ENCODE peak calls at places on chromosomes 12 and 14, in four cellular contexts. One of them, this sample, is unnamed.

GRCh38 chr14:68316078-68316868 is 476.6 kb downstream of the ZFP36L1 start:
- DNase-seq in HCT116: no peak
- DNase-seq in GM12878: no peak
- DNase-seq in neural progenitor cell: no peak
- DNase-seq in this sample: no peak

GRCh38 chr14:41817626-41818025 is 210.9 kb downstream of the LRFN5 start:
- DNase-seq in HCT116: no peak
- DNase-seq in GM12878: no peak
- DNase-seq in neural progenitor cell: no peak
- DNase-seq in this sample: no peak

GRCh38 chr14:104567141-104567956 is 12.2 kb upstream of the C14orf180 start:
- DNase-seq in HCT116: no peak
- DNase-seq in GM12878: no peak
- DNase-seq in neural progenitor cell: no peak
- DNase-seq in this sample: no peak

GRCh38 chr14:71803539-71804260 is 128.5 kb upstream of the RGS6 start:
- DNase-seq in HCT116: peak; percentile 88
- DNase-seq in GM12878: no peak
- DNase-seq in neural progenitor cell: no peak
- DNase-seq in this sample: peak; percentile 97

GRCh38 chr12:9701380-9702154 is 31.3 kb downstream of the CLECL1 start:
- DNase-seq in HCT116: no peak
- DNase-seq in GM12878: no peak
- DNase-seq in neural progenitor cell: no peak
- DNase-seq in this sample: no peak

GRCh38 chr12:49893753-49894752 is 9.6 kb downstream of the FAIM2 start:
- DNase-seq in HCT116: peak; percentile 7
- DNase-seq in GM12878: no peak
- DNase-seq in neural progenitor cell: no peak
- DNase-seq in this sample: peak; percentile 73

GRCh38 chr14:103091041-103091882 is 3.3 kb upstream of the EXOC3L4 start:
- DNase-seq in HCT116: no peak
- DNase-seq in GM12878: no peak
- DNase-seq in neural progenitor cell: peak; percentile 84
- DNase-seq in this sample: peak; percentile 85

GRCh38 chr12:46798648-46799047 is 27.1 kb downstream of the SLC38A4 start:
- DNase-seq in HCT116: no peak
- DNase-seq in GM12878: no peak
- DNase-seq in neural progenitor cell: no peak
- DNase-seq in this sample: no peak

GRCh38 chr12:6699989-6700645 is 498 bp downstream of the PIANP start:
- DNase-seq in HCT116: no peak
- DNase-seq in GM12878: no peak
- DNase-seq in neural progenitor cell: peak; percentile 74
- DNase-seq in this sample: no peak

GRCh38 chr12:72234871-72235270 is 37.3 kb upstream of the TRHDE start:
- DNase-seq in HCT116: no peak
- DNase-seq in GM12878: no peak
- DNase-seq in neural progenitor cell: no peak
- DNase-seq in this sample: no peak

GRCh38 chr14:96987771-96988170 is 190.6 kb downstream of the VRK1 start:
- DNase-seq in HCT116: no peak
- DNase-seq in GM12878: no peak
- DNase-seq in neural progenitor cell: no peak
- DNase-seq in this sample: no peak

GRCh38 chr14:87013583-87013982 is 979.4 kb downstream of the GALC start:
- DNase-seq in HCT116: no peak
- DNase-seq in GM12878: no peak
- DNase-seq in neural progenitor cell: no peak
- DNase-seq in this sample: no peak

GRCh38 chr12:14995583-14996425 is 23.0 kb downstream of the PDE6H start:
- DNase-seq in HCT116: peak; percentile 63
- DNase-seq in GM12878: peak; percentile 34
- DNase-seq in neural progenitor cell: peak; percentile 63
- DNase-seq in this sample: peak; percentile 68

GRCh38 chr12:56326533-56326932 is 7.3 kb downstream of the PAN2 start:
- DNase-seq in HCT116: no peak
- DNase-seq in GM12878: no peak
- DNase-seq in neural progenitor cell: no peak
- DNase-seq in this sample: no peak

GRCh38 chr14:87380054-87380453 is 612.9 kb downstream of the GALC start:
- DNase-seq in HCT116: no peak
- DNase-seq in GM12878: no peak
- DNase-seq in neural progenitor cell: no peak
- DNase-seq in this sample: no peak

GRCh38 chr14:89041245-89041585 is 216.8 kb downstream of the TTC8 start:
- DNase-seq in HCT116: peak; percentile 27
- DNase-seq in GM12878: no peak
- DNase-seq in neural progenitor cell: no peak
- DNase-seq in this sample: peak; percentile 0

GRCh38 chr12:62977419-62977818 is 42.5 kb upstream of the PPM1H start:
- DNase-seq in HCT116: peak; percentile 8
- DNase-seq in GM12878: no peak
- DNase-seq in neural progenitor cell: no peak
- DNase-seq in this sample: no peak

GRCh38 chr14:28163897-28164296 is 602.7 kb upstream of the FOXG1 start:
- DNase-seq in HCT116: no peak
- DNase-seq in GM12878: no peak
- DNase-seq in neural progenitor cell: no peak
- DNase-seq in this sample: no peak

GRCh38 chr12:132512197-132513069 is 22.5 kb downstream of the FBRSL1 start:
- DNase-seq in HCT116: no peak
- DNase-seq in GM12878: no peak
- DNase-seq in neural progenitor cell: no peak
- DNase-seq in this sample: no peak

GRCh38 chr12:127785535-127785934 is 481.4 kb upstream of the TMEM132C start:
- DNase-seq in HCT116: no peak
- DNase-seq in GM12878: no peak
- DNase-seq in neural progenitor cell: no peak
- DNase-seq in this sample: no peak

GRCh38 chr12:124786065-124786964 is 77.3 kb downstream of the SCARB1 start:
- DNase-seq in HCT116: no peak
- DNase-seq in GM12878: no peak
- DNase-seq in neural progenitor cell: peak; percentile 92
- DNase-seq in this sample: no peak

GRCh38 chr12:52769354-52769753 is 7.8 kb downstream of the KRT76 start:
- DNase-seq in HCT116: no peak
- DNase-seq in GM12878: no peak
- DNase-seq in neural progenitor cell: no peak
- DNase-seq in this sample: no peak

GRCh38 chr12:119118625-119119024 is 60.1 kb upstream of the HSPB8 start:
- DNase-seq in HCT116: no peak
- DNase-seq in GM12878: no peak
- DNase-seq in neural progenitor cell: no peak
- DNase-seq in this sample: no peak

GRCh38 chr12:31369712-31370521 is 44.0 kb upstream of the SINHCAF start:
- DNase-seq in HCT116: no peak
- DNase-seq in GM12878: no peak
- DNase-seq in neural progenitor cell: peak; percentile 78
- DNase-seq in this sample: peak; percentile 83

GRCh38 chr14:97233319-97233980 is 436.3 kb downstream of the VRK1 start:
- DNase-seq in HCT116: no peak
- DNase-seq in GM12878: no peak
- DNase-seq in neural progenitor cell: no peak
- DNase-seq in this sample: no peak

GRCh38 chr12:131833896-131834641 is 5.9 kb downstream of the MMP17 start:
- DNase-seq in HCT116: no peak
- DNase-seq in GM12878: no peak
- DNase-seq in neural progenitor cell: peak; percentile 69
- DNase-seq in this sample: no peak

GRCh38 chr12:9702239-9702638 is 30.7 kb downstream of the CLECL1 start:
- DNase-seq in HCT116: no peak
- DNase-seq in GM12878: no peak
- DNase-seq in neural progenitor cell: no peak
- DNase-seq in this sample: no peak

GRCh38 chr14:103103461-103104388 is 9.2 kb downstream of the EXOC3L4 start:
- DNase-seq in HCT116: no peak
- DNase-seq in GM12878: no peak
- DNase-seq in neural progenitor cell: no peak
- DNase-seq in this sample: peak; percentile 90

GRCh38 chr14:104335176-104335575 is 196.8 kb downstream of the KIF26A start:
- DNase-seq in HCT116: no peak
- DNase-seq in GM12878: no peak
- DNase-seq in neural progenitor cell: no peak
- DNase-seq in this sample: no peak

GRCh38 chr14:96584199-96584906 is 82.2 kb downstream of the PAPOLA start:
- DNase-seq in HCT116: peak; percentile 33
- DNase-seq in GM12878: no peak
- DNase-seq in neural progenitor cell: peak; percentile 93
- DNase-seq in this sample: no peak

GRCh38 chr14:83969998-83970397 is 1559.9 kb upstream of the FLRT2 start:
- DNase-seq in HCT116: no peak
- DNase-seq in GM12878: no peak
- DNase-seq in neural progenitor cell: no peak
- DNase-seq in this sample: no peak

GRCh38 chr14:92455231-92455630 is 58.4 kb upstream of the RIN3 start:
- DNase-seq in HCT116: no peak
- DNase-seq in GM12878: no peak
- DNase-seq in neural progenitor cell: no peak
- DNase-seq in this sample: no peak

DNA sequence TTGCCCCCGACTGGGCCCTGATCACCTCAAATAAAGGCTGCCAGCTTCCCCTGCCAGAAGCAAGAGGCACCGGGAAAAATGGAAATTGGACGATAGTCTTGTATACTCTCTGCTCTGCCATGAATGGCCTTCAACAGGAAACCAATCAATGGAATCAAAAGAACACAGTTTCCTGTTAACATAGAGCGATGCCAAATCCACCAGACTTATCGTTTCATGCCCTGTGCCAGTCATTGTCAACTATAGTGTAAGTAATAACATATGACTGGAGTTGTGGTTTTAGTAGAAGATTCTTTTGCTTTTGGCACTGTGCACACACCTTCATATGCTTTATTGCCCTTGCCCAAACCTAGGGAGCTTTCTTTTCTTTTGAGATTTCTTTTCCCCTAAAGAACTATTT is 97.7 kb downstream of the TMEM30B start:
- DNase-seq in HCT116: no peak
- DNase-seq in GM12878: no peak
- DNase-seq in neural progenitor cell: no peak
- DNase-seq in this sample: no peak
- H2AFZ ChIP-seq in HCT116: no peak overlapping the region
- H2AFZ ChIP-seq in GM12878: no peak overlapping the region
- H2AFZ ChIP-seq in neural progenitor cell: no peak overlapping the region
- H2AFZ ChIP-seq in this sample: no peak overlapping the region

GRCh38 chr14:94317259-94317658 is 5.9 kb downstream of the SERPINA6 start:
- DNase-seq in HCT116: no peak
- DNase-seq in GM12878: no peak
- DNase-seq in neural progenitor cell: peak; percentile 18
- DNase-seq in this sample: no peak

GRCh38 chr14:94316692-94317091 is 6.4 kb downstream of the SERPINA6 start:
- DNase-seq in HCT116: no peak
- DNase-seq in GM12878: no peak
- DNase-seq in neural progenitor cell: no peak
- DNase-seq in this sample: no peak

GRCh38 chr14:94320243-94320642 is 2.9 kb downstream of the SERPINA6 start:
- DNase-seq in HCT116: no peak
- DNase-seq in GM12878: no peak
- DNase-seq in neural progenitor cell: no peak
- DNase-seq in this sample: no peak

GRCh38 chr14:94322648-94323570 is at the start of gene SERPINA6:
- DNase-seq in HCT116: no peak
- DNase-seq in GM12878: no peak
- DNase-seq in neural progenitor cell: no peak
- DNase-seq in this sample: no peak

DNA sequence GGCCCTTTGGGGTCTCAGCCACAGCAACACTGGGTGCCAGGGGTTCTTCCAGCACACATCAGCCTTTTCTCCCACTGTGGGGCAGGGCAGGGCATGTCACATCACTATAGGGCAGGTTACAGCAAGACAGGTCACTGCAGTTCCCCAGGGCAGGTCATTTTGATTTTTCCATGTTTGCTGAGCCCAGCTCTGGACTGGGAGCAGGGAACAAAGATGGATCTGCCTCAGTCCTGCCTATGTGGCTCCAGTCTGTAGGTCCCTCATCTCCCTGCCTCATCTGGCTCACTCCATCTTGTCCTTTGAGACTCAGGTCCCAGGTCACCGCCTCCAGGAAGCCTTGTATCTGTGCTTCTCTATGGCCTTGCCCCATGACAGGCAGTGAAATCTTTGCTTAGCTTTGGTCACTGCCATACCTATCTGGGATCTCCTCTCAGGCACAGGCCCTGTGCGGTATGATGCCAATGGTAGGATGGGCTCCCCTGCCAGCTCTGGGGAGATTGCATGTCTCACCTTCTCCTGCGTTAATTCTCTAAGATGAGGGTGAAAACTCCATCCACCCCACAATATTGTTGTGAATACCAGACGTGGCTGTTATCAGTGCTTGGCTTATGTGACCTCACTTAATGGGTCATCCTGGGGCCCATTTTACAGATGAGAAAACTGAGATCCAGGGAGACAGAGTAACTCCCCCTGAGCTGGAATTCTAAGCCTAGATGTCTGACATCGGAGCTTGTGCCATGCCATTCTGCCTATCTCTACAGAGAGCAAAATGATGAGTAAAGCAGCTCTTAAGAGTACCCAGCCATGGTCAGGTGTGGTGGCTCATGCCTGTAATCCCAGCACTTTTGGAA is 1.5 kb downstream of the SERPINA6 start:
- DNase-seq in HCT116: no peak
- DNase-seq in GM12878: no peak
- DNase-seq in neural progenitor cell: no peak
- DNase-seq in this sample: no peak
- H2AFZ ChIP-seq in HCT116: no peak overlapping the region
- H2AFZ ChIP-seq in GM12878: no peak overlapping the region
- H2AFZ ChIP-seq in neural progenitor cell: peak overlapping the region; percentile 69
- H2AFZ ChIP-seq in this sample: no peak overlapping the region

DNA sequence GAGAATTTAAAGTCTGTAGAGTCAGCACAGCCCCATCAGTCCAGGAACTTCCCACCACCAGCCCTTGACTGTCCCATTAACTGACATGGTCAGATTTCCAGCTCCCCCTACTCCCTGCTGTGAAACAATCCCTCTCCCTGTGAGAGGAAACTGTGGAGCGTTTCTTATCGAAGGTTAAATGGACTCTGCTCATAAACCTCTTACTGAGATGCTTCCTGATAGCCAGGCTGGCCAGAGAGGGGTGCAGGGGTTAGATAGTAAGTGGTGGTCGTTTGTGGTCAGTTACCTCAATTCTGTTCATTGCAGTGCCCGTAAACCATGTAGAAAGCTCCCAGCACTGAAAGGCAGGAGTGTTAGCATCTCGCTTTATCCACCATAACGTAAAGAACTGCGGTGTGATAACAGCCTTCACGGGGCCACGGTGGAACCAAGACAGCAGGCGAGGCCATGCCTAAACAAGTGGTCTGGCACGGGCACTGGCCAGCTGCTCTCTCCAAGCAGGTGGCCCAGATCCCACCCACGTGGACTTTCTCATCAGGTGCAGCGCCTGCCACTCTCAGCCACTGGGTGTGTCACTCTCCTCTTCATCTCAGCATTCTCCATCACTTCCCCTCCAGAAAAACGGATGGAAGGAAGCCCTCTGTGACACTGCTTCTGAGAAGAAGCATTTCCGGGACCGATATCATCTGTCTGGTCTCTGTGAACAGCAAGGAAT is 102.2 kb downstream of the FBXL14 start:
- DNase-seq in HCT116: no peak
- DNase-seq in GM12878: no peak
- DNase-seq in neural progenitor cell: no peak
- DNase-seq in this sample: no peak
- H2AFZ ChIP-seq in HCT116: no peak overlapping the region
- H2AFZ ChIP-seq in GM12878: no peak overlapping the region
- H2AFZ ChIP-seq in neural progenitor cell: no peak overlapping the region
- H2AFZ ChIP-seq in this sample: no peak overlapping the region

GRCh38 chr14:26765301-26765700 is 167.5 kb upstream of the NOVA1 start:
- DNase-seq in HCT116: no peak
- DNase-seq in GM12878: no peak
- DNase-seq in neural progenitor cell: no peak
- DNase-seq in this sample: no peak
- H2AFZ ChIP-seq in HCT116: no peak overlapping the region
- H2AFZ ChIP-seq in GM12878: no peak overlapping the region
- H2AFZ ChIP-seq in neural progenitor cell: no peak overlapping the region
- H2AFZ ChIP-seq in this sample: peak overlapping the region; percentile 18